ENCODE peak calls at places on chromosome 4, in eight cellular contexts. K, C, Z, D, F, P, R and W are unnamed samples.

GRCh38 chr4:22410645-22411247 is 105.1 kb downstream of the ADGRA3 start:
- DNase-seq in K (peak), Z (peak), C (no peak), F (no peak), R (no peak), P (no peak), D (no peak), W (no peak)

GRCh38 chr4:37994569-37994968 is 34.4 kb downstream of the PTTG2 start:
- DNase-seq in Z (no peak), D (no peak), C (no peak), R (no peak), K (no peak), P (no peak), F (no peak), W (no peak)

GRCh38 chr4:74770511-74770910 is 23.8 kb downstream of the BTC start:
- DNase-seq in D (no peak), P (no peak), K (no peak), Z (no peak), R (no peak), F (no peak), C (no peak), W (no peak)

GRCh38 chr4:184331155-184331995 is 113.7 kb upstream of the ENPP6 start:
- DNase-seq in P (no peak), C (no peak), F (no peak), Z (no peak), K (no peak), D (no peak), R (no peak), W (no peak)

GRCh38 chr4:107719211-107719926 is 665 bp downstream of the PAPSS1 start:
- DNase-seq in Z (peak), R (no peak), C (no peak), P (peak), D (no peak), K (no peak), F (no peak), W (no peak)

GRCh38 chr4:189081831-189082230 is 858.8 kb upstream of the FRG1 start:
- DNase-seq in K (no peak), D (no peak), F (no peak), Z (no peak), R (no peak), P (no peak), C (no peak), W (no peak)

GRCh38 chr4:105637409-105638258 is 70.9 kb downstream of the INTS12 start:
- DNase-seq in P (peak), C (no peak), K (peak), D (no peak), Z (peak), R (no peak), F (no peak), W (peak)

GRCh38 chr4:123064390-123064789 is 142.0 kb upstream of the NUDT6 start:
- DNase-seq in Z (peak), R (no peak), D (no peak), K (no peak), F (no peak), P (no peak), C (no peak), W (no peak)

GRCh38 chr4:107757860-107758476 is 37.9 kb upstream of the PAPSS1 start:
- DNase-seq in K (peak), Z (peak), R (no peak), C (peak), D (no peak), P (no peak), F (no peak), W (no peak)

GRCh38 chr4:178414881-178415446 is 972.7 kb upstream of the AGA start:
- DNase-seq in R (no peak), P (no peak), K (no peak), F (no peak), Z (no peak), D (no peak), C (no peak), W (peak)